ENCODE peak calls at places on chromosomes 3 and 15, in four cellular contexts. D is RWPE1, A is GM12878, I is spleen. M is an unnamed sample.
A peak's percentile ranks its signal among the peaks of the same experiment; 100 is the strongest.

GRCh38 chr3:187062526-187063177 is 76.6 kb downstream of the RPL39L start:
- DNase-seq in A (no peak), D (peak; percentile 20), I (no peak), M (no peak)

GRCh38 chr15:58115692-58116091 is 22.5 kb upstream of the AQP9 start:
- DNase-seq in I (no peak), D (peak; percentile 13), A (no peak), M (no peak)

GRCh38 chr15:79849789-79850188 is 47.0 kb downstream of the MTHFS start:
- DNase-seq in A (no peak), D (no peak), I (no peak), M (no peak)

GRCh38 chr3:167209011-167209410 is 171.1 kb downstream of the ZBBX start:
- DNase-seq in I (no peak), A (no peak), D (no peak), M (no peak)

GRCh38 chr3:197083486-197083885 is 53.9 kb upstream of the MELTF start:
- DNase-seq in A (no peak), D (peak; percentile 53), I (no peak), M (no peak)

GRCh38 chr15:61103026-61103425 is 126.1 kb downstream of the RORA start:
- DNase-seq in A (no peak), D (no peak), I (no peak), M (no peak)

GRCh38 chr3:127222664-127223063 is 29.7 kb downstream of the PRR23E start:
- DNase-seq in D (no peak), I (no peak), A (no peak), M (no peak)

GRCh38 chr3:65761431-65761830 is 277.3 kb downstream of the MAGI1 start:
- DNase-seq in I (no peak), A (no peak), D (no peak), M (no peak)

GRCh38 chr3:84165278-84165677 is 793.5 kb upstream of the CADM2 start:
- DNase-seq in D (no peak), I (no peak), A (no peak), M (no peak)

DNA sequence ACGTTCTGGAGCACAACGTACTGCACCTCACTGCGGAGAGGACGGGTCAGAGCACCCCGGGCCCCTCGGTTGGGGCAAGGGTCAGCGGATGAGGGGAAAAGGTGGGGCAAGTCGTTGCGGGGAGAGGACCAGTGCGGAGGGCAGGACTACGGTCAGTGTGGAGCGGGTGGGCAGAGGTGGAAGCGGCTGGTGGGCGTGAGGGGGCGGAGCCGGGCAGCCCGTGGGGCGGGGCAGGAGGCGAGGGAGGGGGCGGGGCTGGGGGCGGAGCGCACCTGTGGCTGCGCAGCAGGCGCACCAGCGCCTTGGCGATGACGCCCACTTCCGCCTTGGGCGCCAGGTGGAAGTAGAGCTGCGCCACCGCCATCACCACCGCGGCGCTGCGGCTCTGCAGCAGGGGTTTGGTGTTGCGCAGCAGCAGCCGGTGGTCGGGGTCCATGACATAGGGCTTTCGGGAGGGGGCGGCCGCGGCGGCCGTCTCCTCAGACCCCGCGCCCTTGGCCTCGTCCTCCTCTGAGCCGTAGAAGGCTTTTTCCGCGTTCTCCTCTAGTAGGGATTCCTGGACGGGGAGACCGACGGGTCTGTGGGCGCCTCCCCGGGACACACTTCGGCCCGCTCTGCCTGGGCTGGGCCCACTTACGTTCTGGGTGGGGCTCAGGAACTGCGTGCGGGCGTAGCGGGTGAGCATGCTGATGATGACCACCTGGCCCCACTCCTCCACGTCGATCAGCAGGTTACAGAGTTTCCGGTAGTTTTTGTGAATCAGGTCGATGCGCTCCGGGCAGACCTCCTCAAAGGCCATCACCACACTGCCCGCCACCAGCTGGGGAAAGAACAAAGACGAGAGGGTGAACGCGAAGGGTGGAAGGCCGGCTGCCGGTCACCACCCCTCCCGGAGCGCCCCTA is 29.2 kb downstream of the AP3B2 start:
- DNase-seq in I (peak; percentile 94), D (peak; percentile 88), A (no peak), M (peak; percentile 77)
- TF ChIP-seq CTCF in I (no peak), D (peak; percentile 35), A (peak; percentile 34), M (peak; percentile 49)

GRCh38 chr15:78075490-78076230 is 1.9 kb downstream of the TBC1D2B start:
- DNase-seq in D (peak; percentile 39), I (no peak), A (no peak), M (no peak)

GRCh38 chr15:78077860-78078187 is 313 bp upstream of the TBC1D2B start:
- DNase-seq in D (no peak), I (no peak), A (no peak), M (no peak)

GRCh38 chr15:78079296-78080087 is 2.0 kb upstream of the TBC1D2B start:
- DNase-seq in D (no peak), I (no peak), A (no peak), M (no peak)

GRCh38 chr15:78077053-78077859 is at the start of gene TBC1D2B:
- DNase-seq in D (peak; percentile 63), A (no peak), I (peak; percentile 94), M (peak; percentile 77)

GRCh38 chr15:78076231-78077052 is 1.1 kb downstream of the TBC1D2B start:
- DNase-seq in A (no peak), D (no peak), I (no peak), M (no peak)
- TF ChIP-seq CTCF in A (peak; percentile 10), D (no peak), I (no peak), M (no peak)

GRCh38 chr3:35663471-35663870 is 24.1 kb downstream of the ARPP21 start:
- DNase-seq in D (no peak), I (no peak), A (no peak), M (no peak)

GRCh38 chr3:35664460-35664919 is 25.2 kb downstream of the ARPP21 start:
- DNase-seq in D (no peak), A (peak; percentile 2), I (peak; percentile 61), M (peak; percentile 20)

GRCh38 chr3:35665390-35666055 is 26.2 kb downstream of the ARPP21 start:
- DNase-seq in A (no peak), I (no peak), D (no peak), M (no peak)

GRCh38 chr3:35654471-35654870 is 15.1 kb downstream of the ARPP21 start:
- DNase-seq in A (no peak), D (no peak), I (no peak), M (no peak)

GRCh38 chr3:35659808-35660207 is 20.5 kb downstream of the ARPP21 start:
- DNase-seq in D (no peak), A (no peak), I (no peak), M (no peak)
- TF ChIP-seq CTCF in D (peak; percentile 15), A (peak; percentile 29), I (no peak), M (peak; percentile 51)

DNA sequence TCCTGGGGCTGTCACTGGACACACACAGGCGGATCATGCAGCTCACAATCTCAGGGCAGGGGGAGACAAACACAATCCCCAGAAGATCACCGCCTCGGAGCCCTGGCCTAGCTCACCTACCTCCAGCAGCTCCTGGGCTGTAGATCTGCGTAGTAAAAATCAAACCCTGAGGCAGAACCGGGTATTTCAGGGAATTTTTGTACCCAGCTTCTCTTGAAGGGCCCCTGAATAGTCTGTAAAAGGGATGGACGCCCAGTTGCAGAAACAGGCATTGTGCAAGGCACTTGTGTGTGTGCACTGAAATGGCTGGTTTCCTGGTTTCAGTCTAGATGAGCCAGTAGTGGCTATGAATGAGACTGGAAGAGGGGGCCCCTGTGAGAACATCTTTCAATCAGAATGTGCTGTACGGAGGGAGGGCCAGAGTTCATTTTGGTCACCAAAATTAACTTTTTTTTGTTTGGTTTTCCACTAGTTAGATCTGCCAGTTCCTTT is 54.9 kb upstream of the RPL32 start:
- DNase-seq in D (no peak), I (no peak), A (no peak), M (no peak)
- TF ChIP-seq CTCF in D (no peak), I (no peak), A (no peak), M (no peak)

GRCh38 chr3:149809694-149810093 is 3.3 kb upstream of the RNF13 start:
- DNase-seq in D (no peak), A (no peak), I (no peak), M (no peak)
- TF ChIP-seq CTCF in D (no peak), A (no peak), I (no peak), M (no peak)

DNA sequence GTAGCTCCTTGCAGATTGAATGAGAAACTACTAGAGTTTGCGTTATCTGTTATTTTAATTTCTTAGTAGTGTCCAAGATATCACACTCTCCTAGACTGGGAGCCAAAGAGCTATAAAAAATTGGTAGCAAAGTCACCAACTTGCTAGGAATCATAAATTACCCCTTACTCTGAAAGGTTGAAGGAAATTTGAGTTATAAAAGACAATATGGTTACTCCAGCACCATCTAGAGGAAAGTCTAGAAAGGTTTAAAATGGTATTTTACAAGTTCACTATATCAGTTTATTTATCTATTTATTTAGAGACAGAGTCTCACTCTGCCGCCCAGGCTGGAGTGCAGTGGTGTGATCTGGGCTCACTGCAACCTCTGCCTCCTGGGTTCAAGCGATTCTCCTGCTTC is 121.6 kb downstream of the RBPMS2 start:
- DNase-seq in I (no peak), A (no peak), D (no peak), M (no peak)
- TF ChIP-seq CTCF in I (no peak), A (peak; percentile 15), D (peak; percentile 50), M (peak; percentile 17)

DNA sequence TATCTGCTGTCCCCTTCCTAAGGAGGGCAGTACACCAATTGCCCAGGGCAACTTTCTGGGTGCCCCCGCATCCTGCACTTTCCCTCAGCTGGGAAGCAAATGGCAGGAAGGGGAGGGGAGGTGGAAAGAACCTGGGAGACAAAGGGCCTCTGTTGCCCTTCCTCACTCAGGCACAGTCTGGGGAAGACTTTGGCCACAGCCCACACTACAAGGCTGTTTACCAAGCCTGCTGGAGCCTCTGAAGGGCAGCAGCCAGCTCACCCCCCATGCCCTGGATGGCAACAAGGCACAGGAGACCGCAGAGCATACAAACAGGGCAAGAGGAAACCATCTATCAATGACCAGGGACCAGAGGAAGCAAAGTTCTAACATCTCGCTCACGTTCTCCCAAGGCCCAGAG is 42.4 kb downstream of the ARRDC4 start:
- DNase-seq in A (no peak), I (no peak), D (no peak), M (no peak)
- TF ChIP-seq CTCF in A (no peak), I (no peak), D (no peak), M (no peak)

GRCh38 chr3:64552160-64552559 is 135.6 kb downstream of the ADAMTS9 start:
- DNase-seq in D (no peak), I (no peak), A (no peak), M (no peak)

GRCh38 chr3:64554086-64554920 is 133.5 kb downstream of the ADAMTS9 start:
- DNase-seq in D (no peak), I (no peak), A (no peak), M (no peak)

GRCh38 chr3:64559658-64560057 is 128.1 kb downstream of the ADAMTS9 start:
- DNase-seq in I (no peak), A (no peak), D (no peak), M (no peak)

GRCh38 chr3:64551697-64552096 is 136.1 kb downstream of the ADAMTS9 start:
- DNase-seq in A (no peak), I (no peak), D (no peak), M (no peak)

DNA sequence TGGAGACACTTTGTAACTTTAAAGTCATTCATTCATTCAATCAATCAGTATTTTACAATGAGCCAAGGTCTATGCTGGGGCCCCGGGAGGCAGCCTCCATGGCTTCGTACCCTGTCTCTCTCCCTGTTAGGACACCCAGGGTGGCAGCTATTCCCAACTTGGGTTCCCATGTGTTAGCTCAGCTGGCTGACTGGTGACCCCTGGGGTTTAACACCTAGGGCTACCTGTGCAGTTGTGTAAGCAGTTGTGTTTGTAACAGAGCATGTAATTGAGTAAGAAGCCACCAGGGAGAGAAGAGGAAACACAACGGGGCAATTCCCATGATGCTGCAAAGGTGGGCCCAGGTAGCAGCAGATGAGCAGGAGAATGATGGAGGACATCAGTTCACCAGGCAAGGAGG is 132.4 kb downstream of the ADAMTS9 start:
- DNase-seq in A (no peak), D (no peak), I (no peak), M (no peak)
- TF ChIP-seq CTCF in A (no peak), D (no peak), I (no peak), M (no peak)

M was measured in GM06990.